ENCODE peak calls at places on chromosomes 7 and 10, in nine cellular contexts. O is uterus, X is endothelial cell of umbilical vein, H is right lobe of liver, I is heart left ventricle, J is K562, M is ovary, T is esophagus squamous epithelium, Y is transverse colon. V is an unnamed sample.
A peak's percentile ranks its signal among the peaks of the same experiment; 100 is the strongest.

GRCh38 chr7:152868122-152869040 is 108.8 kb downstream of the ACTR3B start:
- DNase-seq in Y (no peak), H (peak; percentile 7), O (no peak), I (no peak), T (no peak), J (no peak), M (no peak), X (no peak), V (no peak)

GRCh38 chr7:138979988-138980574 is 1.1 kb downstream of the KIAA1549 start:
- DNase-seq in H (no peak), I (no peak), T (no peak), J (no peak), M (no peak), Y (no peak), O (no peak), X (peak; percentile 8), V (no peak)

GRCh38 chr10:28120043-28120749 is 121.3 kb upstream of the ODAD2 start:
- DNase-seq in T (no peak), J (no peak), Y (no peak), H (peak; percentile 65), X (no peak), I (no peak), O (peak; percentile 30), M (peak; percentile 16), V (no peak)

GRCh38 chr7:117639966-117640365 is 160.1 kb downstream of the CFTR start:
- DNase-seq in I (no peak), O (no peak), J (no peak), Y (no peak), X (peak; percentile 69), H (no peak), M (no peak), T (no peak), V (no peak)

GRCh38 chr7:107993879-107994278 is 9.1 kb downstream of the LAMB1 start:
- DNase-seq in X (no peak), M (no peak), O (no peak), I (no peak), H (no peak), Y (peak; percentile 59), J (no peak), T (no peak), V (no peak)

GRCh38 chr10:102009801-102010425 is 46.1 kb downstream of the ARMH3 start:
- DNase-seq in J (no peak), I (peak; percentile 47), T (no peak), H (peak; percentile 48), M (peak; percentile 31), X (peak; percentile 83), Y (peak; percentile 30), O (peak; percentile 61), V (no peak)

GRCh38 chr7:140696679-140697446 is at the start of gene NDUFB2:
- DNase-seq in J (peak; percentile 89), T (peak; percentile 50), M (no peak), O (peak; percentile 76), H (peak; percentile 86), Y (peak; percentile 81), X (peak; percentile 92), I (peak; percentile 75), V (peak; percentile 99)

GRCh38 chr10:24494236-24494635 is 229.5 kb downstream of the ARHGAP21 start:
- DNase-seq in I (no peak), O (no peak), X (no peak), T (no peak), Y (peak; percentile 57), M (no peak), H (no peak), J (no peak), V (no peak)

GRCh38 chr7:5296627-5297226 is 14.0 kb downstream of the SLC29A4 start:
- DNase-seq in H (no peak), X (peak; percentile 13), I (no peak), J (peak; percentile 95), M (no peak), O (no peak), Y (no peak), T (no peak), V (peak; percentile 83)

GRCh38 chr7:68684246-68684850 is 913.9 kb upstream of the AUTS2 start:
- DNase-seq in J (no peak), H (no peak), I (no peak), Y (no peak), T (no peak), M (no peak), O (no peak), X (no peak), V (no peak)

GRCh38 chr10:58326967-58327381 is 7.8 kb upstream of the UBE2D1 start:
- DNase-seq in I (peak; percentile 41), J (no peak), H (no peak), T (no peak), X (peak; percentile 4), O (peak; percentile 34), M (peak; percentile 23), Y (no peak), V (no peak)

GRCh38 chr7:135536160-135536559 is 21.6 kb upstream of the NUP205 start:
- DNase-seq in M (no peak), H (peak; percentile 49), X (no peak), T (no peak), O (no peak), I (no peak), J (no peak), Y (no peak), V (no peak)

GRCh38 chr7:45072131-45073030 is 16.4 kb downstream of the NACAD start:
- DNase-seq in Y (no peak), I (no peak), T (no peak), O (no peak), H (no peak), J (no peak), X (no peak), M (no peak), V (peak; percentile 67)

GRCh38 chr7:7965301-7965700 is 3.3 kb upstream of the GLCCI1 start:
- DNase-seq in J (no peak), Y (no peak), H (no peak), O (no peak), I (no peak), T (no peak), X (no peak), M (no peak), V (no peak)

GRCh38 chr7:106448992-106449859 is 164.4 kb upstream of the NAMPT start:
- DNase-seq in T (no peak), X (no peak), O (no peak), H (peak; percentile 67), M (no peak), J (no peak), Y (no peak), I (no peak), V (no peak)

GRCh38 chr7:17640730-17641377 is 299.4 kb downstream of the SNX13 start:
- DNase-seq in I (no peak), O (peak; percentile 19), H (no peak), T (no peak), J (peak; percentile 33), Y (no peak), X (peak; percentile 33), M (no peak), V (no peak)

DNA sequence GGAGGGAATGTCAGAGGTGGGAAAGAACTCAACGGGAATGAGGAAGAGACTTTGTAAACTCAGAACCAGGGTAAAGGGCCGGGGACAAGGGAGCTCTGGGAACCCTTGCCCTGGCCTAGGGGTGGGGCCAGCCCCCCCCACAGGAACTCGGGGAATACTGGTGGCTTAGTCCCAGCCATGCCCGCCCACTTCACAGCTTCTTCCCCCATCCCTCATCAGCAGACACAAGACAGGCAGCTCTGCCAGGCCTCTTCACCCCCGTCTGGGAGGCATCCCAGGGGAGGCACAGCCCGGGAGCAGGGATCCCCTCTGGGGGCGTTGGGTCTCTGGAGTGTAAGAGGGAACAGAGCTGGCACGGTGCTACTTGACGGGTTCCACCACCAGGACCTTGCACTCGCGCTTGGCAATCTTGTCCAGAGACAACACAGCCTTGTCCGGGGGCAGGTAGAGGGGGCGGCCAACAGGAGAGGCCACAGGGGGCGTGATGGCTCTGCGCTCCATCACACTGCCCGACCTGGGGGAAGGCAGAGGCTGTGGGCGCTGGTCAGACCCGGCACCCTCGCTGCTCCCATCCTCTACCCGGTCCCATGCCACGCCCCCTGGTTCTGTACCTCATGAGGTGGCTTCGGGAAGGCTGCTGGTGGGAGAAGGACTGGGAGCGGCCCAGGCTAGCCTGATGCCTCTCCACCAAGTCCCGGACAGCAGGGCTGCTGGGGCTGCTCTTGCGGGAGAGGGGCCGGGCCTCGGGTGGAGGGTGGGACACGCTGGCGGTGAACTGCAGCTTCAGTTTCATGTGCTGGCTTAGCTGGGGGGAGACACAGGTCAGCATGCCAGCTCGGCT is 3.7 kb downstream of the TRAPPC14 start:
- DNase-seq in O (no peak), I (no peak), M (no peak), H (no peak), X (no peak), J (no peak), Y (peak; percentile 80), T (no peak), V (peak; percentile 79)
- TF ChIP-seq POLR2A in O (no peak), I (no peak), M (no peak), H (no peak), X (no peak), J (peak; percentile 21), Y (peak; percentile 22), T (no peak), V (no peak)

GRCh38 chr7:155734445-155734809 is 77.8 kb downstream of the SHH start:
- DNase-seq in O (no peak), Y (no peak), M (no peak), T (no peak), I (no peak), J (no peak), X (no peak), H (no peak), V (no peak)

GRCh38 chr7:155737590-155737989 is 74.7 kb downstream of the SHH start:
- DNase-seq in Y (no peak), H (no peak), T (no peak), X (no peak), I (no peak), M (no peak), O (no peak), J (no peak), V (no peak)

GRCh38 chr7:155738104-155738503 is 74.2 kb downstream of the SHH start:
- DNase-seq in Y (no peak), O (no peak), M (no peak), T (no peak), H (no peak), X (no peak), I (no peak), J (no peak), V (no peak)

GRCh38 chr7:155733582-155734444 is 78.5 kb downstream of the SHH start:
- DNase-seq in H (no peak), O (no peak), I (no peak), T (no peak), J (no peak), X (no peak), Y (no peak), M (no peak), V (no peak)

GRCh38 chr7:155735442-155736118 is 76.7 kb downstream of the SHH start:
- DNase-seq in H (no peak), T (no peak), J (no peak), X (no peak), I (no peak), M (no peak), Y (no peak), O (no peak), V (no peak)
- H3K36me3 ChIP-seq in H (peaks cover 29% of the 10 kb centered on the region), T (peaks cover 12% of the 10 kb centered on the region), J (peaks cover 86% of the 10 kb centered on the region), X (peaks cover 9% of the 10 kb centered on the region), I (peaks cover 45% of the 10 kb centered on the region), M (no peaks in the 10 kb centered on the region), Y (no peaks in the 10 kb centered on the region), O (no peaks in the 10 kb centered on the region), V (peaks cover 28% of the 10 kb centered on the region)

GRCh38 chr7:66099551-66100407 is 14.9 kb upstream of the CRCP start:
- DNase-seq in T (peak; percentile 1), O (peak; percentile 87), J (peak; percentile 42), I (peak; percentile 58), M (peak; percentile 80), X (peak; percentile 77), Y (peak; percentile 87), H (peak; percentile 61), V (peak; percentile 81)
- TF ChIP-seq POLR2A in T (no peak), O (peak; percentile 13), J (peak; percentile 94), I (no peak), M (peak; percentile 48), X (no peak), Y (peak; percentile 86), H (peak; percentile 1), V (no peak)

GRCh38 chr10:110576220-110576619 is 8.7 kb downstream of the SMC3 start:
- DNase-seq in I (no peak), J (no peak), T (no peak), X (peak; percentile 66), O (no peak), M (no peak), Y (no peak), H (no peak), V (no peak)
- H3K36me3 ChIP-seq in I (peaks cover 69% of the 10 kb centered on the region), J (peaks cover 87% of the 10 kb centered on the region), T (peaks cover 21% of the 10 kb centered on the region), X (peaks cover 19% of the 10 kb centered on the region), O (no peaks in the 10 kb centered on the region), M (no peaks in the 10 kb centered on the region), Y (no peaks in the 10 kb centered on the region), H (peaks cover 40% of the 10 kb centered on the region), V (peaks cover 75% of the 10 kb centered on the region)